ENCODE peak calls at places on chromosomes 1 and 21, in five cellular contexts. One of them, this sample, is unnamed.

GRCh38 chr1:178688244-178688643 is 36.8 kb upstream of the RALGPS2 start:
- DNase-seq in GM12891: no peak
- DNase-seq in body of pancreas: peak; percentile 8
- DNase-seq in esophagus squamous epithelium: no peak
- DNase-seq in uterus: peak; percentile 15
- DNase-seq in this sample: no peak

GRCh38 chr1:154609398-154610380 is 1.7 kb upstream of the ADAR start:
- DNase-seq in body of pancreas: no peak
- DNase-seq in esophagus squamous epithelium: no peak
- DNase-seq in GM12891: no peak
- DNase-seq in uterus: no peak
- DNase-seq in this sample: no peak

GRCh38 chr1:110339427-110340206 is 440 bp downstream of the RBM15 start:
- DNase-seq in GM12891: peak; percentile 18
- DNase-seq in esophagus squamous epithelium: no peak
- DNase-seq in body of pancreas: peak; percentile 48
- DNase-seq in uterus: no peak
- DNase-seq in this sample: peak; percentile 17

GRCh38 chr1:151716771-151717631 is at the start of gene CELF3:
- DNase-seq in body of pancreas: peak; percentile 58
- DNase-seq in uterus: no peak
- DNase-seq in GM12891: no peak
- DNase-seq in esophagus squamous epithelium: no peak
- DNase-seq in this sample: no peak

GRCh38 chr1:111596499-111596898 is 23.1 kb upstream of the RAP1A start:
- DNase-seq in esophagus squamous epithelium: no peak
- DNase-seq in uterus: no peak
- DNase-seq in GM12891: no peak
- DNase-seq in body of pancreas: no peak
- DNase-seq in this sample: no peak

GRCh38 chr1:173161510-173162221 is 45.5 kb downstream of the TNFSF4 start:
- DNase-seq in GM12891: no peak
- DNase-seq in esophagus squamous epithelium: no peak
- DNase-seq in uterus: no peak
- DNase-seq in body of pancreas: no peak
- DNase-seq in this sample: no peak

GRCh38 chr1:198147216-198147615 is 9.6 kb upstream of the NEK7 start:
- DNase-seq in GM12891: no peak
- DNase-seq in esophagus squamous epithelium: no peak
- DNase-seq in uterus: no peak
- DNase-seq in body of pancreas: no peak
- DNase-seq in this sample: no peak

GRCh38 chr21:46122241-46122671 is 24.3 kb downstream of the COL6A2 start:
- DNase-seq in body of pancreas: no peak
- DNase-seq in esophagus squamous epithelium: no peak
- DNase-seq in GM12891: peak; percentile 13
- DNase-seq in uterus: peak; percentile 11
- DNase-seq in this sample: peak; percentile 93

GRCh38 chr1:190738321-190738720 is 260.7 kb upstream of the BRINP3 start:
- DNase-seq in uterus: no peak
- DNase-seq in GM12891: no peak
- DNase-seq in esophagus squamous epithelium: no peak
- DNase-seq in body of pancreas: no peak
- DNase-seq in this sample: no peak

GRCh38 chr1:23084880-23085279 is 65.6 kb downstream of the KDM1A start:
- DNase-seq in esophagus squamous epithelium: no peak
- DNase-seq in GM12891: no peak
- DNase-seq in uterus: no peak
- DNase-seq in body of pancreas: no peak
- DNase-seq in this sample: no peak
- TF ChIP-seq POLR2A in esophagus squamous epithelium: no peak
- TF ChIP-seq POLR2A in GM12891: no peak
- TF ChIP-seq POLR2A in uterus: no peak
- TF ChIP-seq POLR2A in body of pancreas: no peak
- TF ChIP-seq POLR2A in this sample: no peak

DNA sequence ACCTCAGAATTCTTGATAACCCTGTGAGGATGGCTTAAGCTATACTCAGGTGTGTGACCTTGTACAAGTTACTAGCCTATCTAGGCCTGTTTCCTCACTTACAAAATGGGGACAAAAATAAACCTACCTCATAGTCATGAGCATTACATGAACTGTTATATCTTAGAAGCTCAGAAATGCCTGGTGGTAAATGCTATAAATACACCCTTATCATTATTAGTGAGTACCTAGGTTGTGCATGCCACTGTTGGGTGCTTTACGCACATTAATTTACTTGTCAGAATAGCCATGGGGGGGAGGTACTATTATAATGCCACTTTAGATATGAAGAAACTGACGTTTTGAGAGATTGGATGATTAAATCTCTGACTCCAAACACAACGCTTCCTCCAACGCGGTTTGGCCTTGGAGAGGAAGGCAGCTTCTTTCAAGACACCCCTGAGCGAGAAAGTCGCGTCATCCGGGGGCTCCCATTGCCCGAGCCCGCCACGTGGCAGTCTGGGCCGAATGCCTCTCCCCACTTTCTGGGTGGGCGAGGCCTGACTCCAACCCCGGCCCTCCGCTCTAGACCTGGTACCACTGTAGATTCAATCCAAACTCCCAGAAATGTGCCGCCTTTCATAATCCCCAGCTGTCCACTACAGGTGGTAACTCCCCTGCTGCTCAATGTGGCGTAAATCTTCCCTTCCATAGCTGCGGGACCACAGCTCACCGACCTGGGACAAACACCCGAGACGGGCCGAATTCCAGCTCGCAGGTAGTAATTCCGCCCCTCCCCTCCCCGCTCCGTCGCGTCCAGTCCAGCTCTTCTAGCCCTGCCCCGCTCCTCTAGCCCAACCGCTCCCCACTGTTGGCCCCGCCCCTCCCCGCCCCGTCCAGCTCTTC is 773 bp upstream of the RAD54L start:
- DNase-seq in body of pancreas: no peak
- DNase-seq in uterus: no peak
- DNase-seq in esophagus squamous epithelium: no peak
- DNase-seq in GM12891: peak; percentile 89
- DNase-seq in this sample: peak; percentile 94
- TF ChIP-seq POLR2A in body of pancreas: peak; percentile 70
- TF ChIP-seq POLR2A in uterus: no peak
- TF ChIP-seq POLR2A in esophagus squamous epithelium: no peak
- TF ChIP-seq POLR2A in GM12891: no peak
- TF ChIP-seq POLR2A in this sample: peak; percentile 23

DNA sequence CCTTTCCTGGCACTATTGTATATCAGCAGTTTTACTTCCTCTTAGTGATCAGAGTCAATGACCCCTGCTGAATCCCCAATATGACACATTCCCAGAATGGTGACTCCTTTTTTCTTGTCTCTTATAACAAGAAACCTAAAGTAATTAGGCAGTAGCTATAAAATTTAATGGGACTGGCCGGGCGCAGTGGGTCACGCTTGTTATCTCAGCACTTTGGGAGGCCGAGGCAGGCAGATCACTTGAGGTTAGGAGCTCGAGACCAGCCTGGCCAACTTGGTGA is 39.7 kb upstream of the CDC42BPA start:
- DNase-seq in esophagus squamous epithelium: no peak
- DNase-seq in GM12891: no peak
- DNase-seq in body of pancreas: no peak
- DNase-seq in uterus: no peak
- DNase-seq in this sample: no peak
- TF ChIP-seq POLR2A in esophagus squamous epithelium: no peak
- TF ChIP-seq POLR2A in GM12891: no peak
- TF ChIP-seq POLR2A in body of pancreas: no peak
- TF ChIP-seq POLR2A in uterus: no peak
- TF ChIP-seq POLR2A in this sample: no peak

DNA sequence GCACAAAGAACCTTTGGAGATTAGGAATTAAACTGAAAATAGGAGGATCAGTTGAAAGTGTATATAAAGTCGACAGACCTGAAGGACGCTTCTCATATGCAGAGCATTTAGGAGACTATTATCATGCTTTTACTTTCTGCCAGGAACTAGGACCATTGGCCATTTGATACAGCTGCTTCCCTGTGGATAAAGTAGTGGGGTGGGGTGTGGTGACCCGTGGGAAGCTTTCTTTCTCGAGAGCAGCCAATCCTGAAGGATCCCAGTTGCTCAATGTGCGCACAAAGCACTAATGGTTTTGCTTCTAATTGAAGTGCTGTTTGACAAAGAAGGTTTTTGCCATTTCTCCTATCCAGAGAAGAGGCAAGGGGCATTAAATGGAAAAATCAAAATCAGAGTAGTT is 14.9 kb upstream of the CD55 start:
- DNase-seq in uterus: no peak
- DNase-seq in esophagus squamous epithelium: no peak
- DNase-seq in GM12891: no peak
- DNase-seq in body of pancreas: no peak
- DNase-seq in this sample: no peak
- TF ChIP-seq POLR2A in uterus: no peak
- TF ChIP-seq POLR2A in esophagus squamous epithelium: no peak
- TF ChIP-seq POLR2A in GM12891: no peak
- TF ChIP-seq POLR2A in body of pancreas: no peak
- TF ChIP-seq POLR2A in this sample: no peak

DNA sequence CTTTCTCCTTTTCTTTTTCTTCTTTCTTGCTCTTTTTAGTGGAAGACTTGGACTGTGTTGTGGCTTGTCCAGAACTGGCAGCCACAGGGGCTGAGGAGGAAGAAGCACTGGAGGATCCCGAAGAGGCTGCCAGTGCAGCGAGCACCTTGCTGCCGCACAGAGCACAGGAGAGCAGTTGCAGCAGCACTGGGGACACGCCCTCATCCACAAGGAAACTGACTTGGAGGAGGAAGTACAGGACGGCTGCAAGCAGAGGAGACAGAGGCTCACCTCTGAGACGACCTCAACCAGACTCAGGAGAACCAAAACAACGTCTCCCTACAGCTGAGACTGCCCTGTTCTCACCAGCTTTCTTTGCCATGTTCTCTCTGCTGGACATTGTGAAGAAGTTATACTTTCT is 88.9 kb downstream of the UBR4 start:
- DNase-seq in uterus: no peak
- DNase-seq in esophagus squamous epithelium: no peak
- DNase-seq in body of pancreas: peak; percentile 37
- DNase-seq in GM12891: no peak
- DNase-seq in this sample: no peak
- TF ChIP-seq POLR2A in uterus: no peak
- TF ChIP-seq POLR2A in esophagus squamous epithelium: no peak
- TF ChIP-seq POLR2A in body of pancreas: no peak
- TF ChIP-seq POLR2A in GM12891: no peak
- TF ChIP-seq POLR2A in this sample: no peak

DNA sequence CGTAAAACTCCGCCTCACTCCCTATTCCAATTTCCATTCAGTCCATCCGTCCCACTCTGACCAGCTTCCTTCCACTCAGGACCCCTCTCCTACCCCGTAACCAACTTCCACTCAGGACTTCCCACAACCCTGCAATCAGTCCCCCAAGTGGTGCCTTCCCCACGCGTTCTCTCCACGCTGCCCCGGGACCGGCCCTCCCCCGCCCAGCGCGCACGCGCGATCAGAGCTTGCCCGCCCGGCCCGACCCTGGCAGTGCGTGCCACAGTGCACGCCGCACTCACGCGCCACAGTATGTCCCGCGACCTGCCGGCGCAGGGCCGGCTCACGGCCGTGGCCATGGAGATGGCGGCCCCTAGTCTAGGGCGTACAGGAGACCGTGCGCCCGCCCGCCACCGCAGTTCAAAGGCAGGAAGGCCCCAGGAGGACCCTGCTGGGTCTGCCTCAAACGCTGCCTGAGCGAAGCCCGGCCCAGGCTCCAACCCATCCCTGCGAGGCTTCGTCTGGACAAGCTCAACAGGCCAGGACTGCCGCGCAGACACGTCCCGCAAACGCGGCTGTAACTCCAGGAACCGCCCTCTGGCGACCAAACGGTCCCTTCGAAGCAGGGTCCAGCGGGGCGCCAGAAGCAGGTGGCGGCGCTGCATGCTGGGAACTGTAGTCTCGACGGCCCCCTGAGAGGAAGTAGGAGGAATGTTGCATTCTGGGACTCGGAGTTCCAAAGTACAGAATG is at the start of gene NDC1:
- DNase-seq in uterus: peak; percentile 90
- DNase-seq in esophagus squamous epithelium: peak; percentile 75
- DNase-seq in body of pancreas: peak; percentile 94
- DNase-seq in GM12891: peak; percentile 64
- DNase-seq in this sample: peak; percentile 84
- TF ChIP-seq POLR2A in uterus: no peak
- TF ChIP-seq POLR2A in esophagus squamous epithelium: peak; percentile 35
- TF ChIP-seq POLR2A in body of pancreas: peak; percentile 59
- TF ChIP-seq POLR2A in GM12891: peak; percentile 66
- TF ChIP-seq POLR2A in this sample: peak; percentile 71

This sample was measured in H54.